ENCODE peak calls at places on chromosome 1, in ten cellular contexts. J is EL; A is GM12865; E is neuronal stem cell; H is MV-4-11; B is kidney tubule cell; Z is HuH-7.5; V is RWPE1; L is activated T-helper 1 cell treated with anti-CD3 and anti-CD28 coated beads, Interleukin-2, amount 50 U/mL, for 16 hours; F is WTC11. T is an unnamed sample.

GRCh38 chr1:39666772-39667171 is 5.1 kb downstream of the NT5C1A start:
- DNase-seq in J (no peak), A (peak; percentile 92), E (no peak), H (no peak), B (no peak), Z (no peak), V (no peak), L (no peak), F (no peak), T (no peak)

GRCh38 chr1:222712253-222713090 is at the start of the genes AIDA and BROX:
- DNase-seq in J (peak; percentile 88), A (peak; percentile 92), E (peak; percentile 88), H (peak; percentile 76), B (peak; percentile 89), Z (peak; percentile 77), V (peak; percentile 89), L (peak; percentile 93), F (peak; percentile 94), T (peak; percentile 58)

GRCh38 chr1:46183119-46183842 is 7.0 kb upstream of the P3R3URF start:
- DNase-seq in J (peak; percentile 98), A (no peak), E (no peak), H (peak; percentile 4), B (peak; percentile 100), Z (peak; percentile 50), V (peak; percentile 96), L (no peak), F (no peak), T (no peak)

GRCh38 chr1:71232166-71232763 is 151.4 kb upstream of the ZRANB2 start:
- DNase-seq in J (no peak), A (no peak), E (no peak), H (no peak), B (no peak), Z (no peak), V (no peak), L (no peak), F (no peak), T (no peak)

GRCh38 chr1:203628997-203629508 is 2.4 kb downstream of the ATP2B4 start:
- DNase-seq in J (no peak), A (no peak), E (no peak), H (peak; percentile 28), B (no peak), Z (no peak), V (no peak), L (no peak), F (no peak), T (no peak)

GRCh38 chr1:36771678-36772284 is 262.5 kb downstream of the GRIK3 start:
- DNase-seq in J (no peak), A (no peak), E (no peak), H (no peak), B (no peak), Z (no peak), V (no peak), L (no peak), F (peak; percentile 35), T (no peak)

GRCh38 chr1:110554871-110555801 is 36.2 kb upstream of the KCNA10 start:
- DNase-seq in J (peak; percentile 13), A (peak; percentile 43), E (peak; percentile 56), H (no peak), B (peak; percentile 40), Z (no peak), V (no peak), L (peak; percentile 44), F (peak; percentile 73), T (no peak)

GRCh38 chr1:99619583-99619982 is 26.3 kb upstream of the PALMD start:
- DNase-seq in J (no peak), A (no peak), E (no peak), H (no peak), B (no peak), Z (no peak), V (no peak), L (no peak), F (no peak), T (no peak)

GRCh38 chr1:8165595-8166360 is 139.7 kb upstream of the ERRFI1 start:
- DNase-seq in J (no peak), A (no peak), E (no peak), H (no peak), B (no peak), Z (no peak), V (no peak), L (no peak), F (peak; percentile 31), T (no peak)

GRCh38 chr1:224430511-224431113 is 4.0 kb downstream of the WDR26 start:
- DNase-seq in J (peak; percentile 74), A (peak; percentile 58), E (no peak), H (peak; percentile 77), B (peak; percentile 75), Z (no peak), V (peak; percentile 49), L (peak; percentile 3), F (no peak), T (no peak)

GRCh38 chr1:151828931-151829330 is 2.7 kb downstream of the RORC start:
- DNase-seq in J (peak; percentile 37), A (no peak), E (peak; percentile 65), H (peak; percentile 50), B (peak; percentile 42), Z (no peak), V (peak; percentile 49), L (no peak), F (peak; percentile 60), T (no peak)

GRCh38 chr1:210915890-210916507 is 217.9 kb downstream of the KCNH1 start:
- DNase-seq in J (no peak), A (no peak), E (no peak), H (no peak), B (no peak), Z (no peak), V (no peak), L (no peak), F (no peak), T (no peak)

GRCh38 chr1:41658444-41659158 is 174.1 kb upstream of the EDN2 start:
- DNase-seq in J (no peak), A (no peak), E (no peak), H (peak; percentile 86), B (no peak), Z (no peak), V (no peak), L (no peak), F (no peak), T (no peak)

GRCh38 chr1:239719642-239720258 is 333.4 kb downstream of the CHRM3 start:
- DNase-seq in J (no peak), A (no peak), E (no peak), H (peak; percentile 86), B (no peak), Z (no peak), V (no peak), L (peak; percentile 4), F (no peak), T (no peak)

GRCh38 chr1:67138813-67139539 is 4.2 kb upstream of the C1orf141 start:
- DNase-seq in J (no peak), A (no peak), E (no peak), H (no peak), B (no peak), Z (no peak), V (no peak), L (no peak), F (no peak), T (no peak)

GRCh38 chr1:62377043-62377562 is 57.9 kb upstream of the KANK4 start:
- DNase-seq in J (no peak), A (no peak), E (no peak), H (no peak), B (no peak), Z (no peak), V (no peak), L (no peak), F (no peak), T (no peak)

GRCh38 chr1:117930484-117930883 is 945 bp downstream of the WDR3 start:
- DNase-seq in J (no peak), A (no peak), E (no peak), H (no peak), B (peak; percentile 2), Z (no peak), V (no peak), L (no peak), F (no peak), T (no peak)

T was measured in esophagus squamous epithelium.